ENCODE peak calls at places on chromosomes 13 and 19, in nine cellular contexts. One of them, this sample, is unnamed.

GRCh38 chr19:43760941-43761340 is 6.2 kb upstream of the SMG9 start:
- DNase-seq in transverse colon: no peak
- DNase-seq in colonic mucosa: no peak
- DNase-seq in CD8-positive, alpha-beta memory T cell: no peak
- DNase-seq in Peyer's patch: no peak
- DNase-seq in gastrocnemius medialis: no peak
- DNase-seq in cardiac muscle cell: no peak
- DNase-seq in CD4-positive, CD25-positive, alpha-beta regulatory T cell: no peak
- DNase-seq in HCT116: no peak
- DNase-seq in this sample: no peak

GRCh38 chr13:110957181-110957884 is 42.5 kb upstream of the ANKRD10 start:
- DNase-seq in transverse colon: no peak
- DNase-seq in colonic mucosa: no peak
- DNase-seq in CD8-positive, alpha-beta memory T cell: no peak
- DNase-seq in Peyer's patch: no peak
- DNase-seq in gastrocnemius medialis: no peak
- DNase-seq in cardiac muscle cell: no peak
- DNase-seq in CD4-positive, CD25-positive, alpha-beta regulatory T cell: no peak
- DNase-seq in HCT116: peak; percentile 69
- DNase-seq in this sample: no peak

GRCh38 chr13:79898996-79899395 is 418.0 kb downstream of the NDFIP2 start:
- DNase-seq in transverse colon: no peak
- DNase-seq in colonic mucosa: no peak
- DNase-seq in CD8-positive, alpha-beta memory T cell: no peak
- DNase-seq in Peyer's patch: no peak
- DNase-seq in gastrocnemius medialis: no peak
- DNase-seq in cardiac muscle cell: no peak
- DNase-seq in CD4-positive, CD25-positive, alpha-beta regulatory T cell: no peak
- DNase-seq in HCT116: no peak
- DNase-seq in this sample: no peak

GRCh38 chr13:110964229-110965037 is 49.6 kb upstream of the ANKRD10 start:
- DNase-seq in transverse colon: no peak
- DNase-seq in colonic mucosa: no peak
- DNase-seq in CD8-positive, alpha-beta memory T cell: no peak
- DNase-seq in Peyer's patch: no peak
- DNase-seq in gastrocnemius medialis: no peak
- DNase-seq in cardiac muscle cell: no peak
- DNase-seq in CD4-positive, CD25-positive, alpha-beta regulatory T cell: no peak
- DNase-seq in HCT116: no peak
- DNase-seq in this sample: no peak

GRCh38 chr19:45569619-45570421 is 14.8 kb downstream of the OPA3 start:
- DNase-seq in transverse colon: peak; percentile 87
- DNase-seq in colonic mucosa: peak; percentile 80
- DNase-seq in CD8-positive, alpha-beta memory T cell: peak; percentile 25
- DNase-seq in Peyer's patch: peak; percentile 84
- DNase-seq in gastrocnemius medialis: peak; percentile 48
- DNase-seq in cardiac muscle cell: peak; percentile 49
- DNase-seq in CD4-positive, CD25-positive, alpha-beta regulatory T cell: peak; percentile 22
- DNase-seq in HCT116: peak; percentile 24
- DNase-seq in this sample: peak; percentile 20

GRCh38 chr19:41431426-41432386 is 4.5 kb upstream of the B3GNT8 start:
- DNase-seq in transverse colon: no peak
- DNase-seq in colonic mucosa: no peak
- DNase-seq in CD8-positive, alpha-beta memory T cell: no peak
- DNase-seq in Peyer's patch: no peak
- DNase-seq in gastrocnemius medialis: no peak
- DNase-seq in cardiac muscle cell: peak; percentile 46
- DNase-seq in CD4-positive, CD25-positive, alpha-beta regulatory T cell: no peak
- DNase-seq in HCT116: no peak
- DNase-seq in this sample: peak; percentile 63

GRCh38 chr19:51016798-51017683 is 2.5 kb downstream of the KLK10 start:
- DNase-seq in transverse colon: peak; percentile 67
- DNase-seq in colonic mucosa: no peak
- DNase-seq in CD8-positive, alpha-beta memory T cell: peak; percentile 31
- DNase-seq in Peyer's patch: peak; percentile 69
- DNase-seq in gastrocnemius medialis: no peak
- DNase-seq in cardiac muscle cell: peak; percentile 47
- DNase-seq in CD4-positive, CD25-positive, alpha-beta regulatory T cell: no peak
- DNase-seq in HCT116: peak; percentile 83
- DNase-seq in this sample: peak; percentile 57

GRCh38 chr13:64311948-64312347 is 2896.3 kb upstream of the PCDH20 start:
- DNase-seq in transverse colon: no peak
- DNase-seq in colonic mucosa: no peak
- DNase-seq in CD8-positive, alpha-beta memory T cell: no peak
- DNase-seq in Peyer's patch: no peak
- DNase-seq in gastrocnemius medialis: no peak
- DNase-seq in cardiac muscle cell: no peak
- DNase-seq in CD4-positive, CD25-positive, alpha-beta regulatory T cell: no peak
- DNase-seq in HCT116: no peak
- DNase-seq in this sample: no peak

GRCh38 chr19:33239223-33239975 is 13.7 kb upstream of the SLC7A10 start:
- DNase-seq in transverse colon: no peak
- DNase-seq in colonic mucosa: no peak
- DNase-seq in CD8-positive, alpha-beta memory T cell: no peak
- DNase-seq in Peyer's patch: no peak
- DNase-seq in gastrocnemius medialis: no peak
- DNase-seq in cardiac muscle cell: no peak
- DNase-seq in CD4-positive, CD25-positive, alpha-beta regulatory T cell: no peak
- DNase-seq in HCT116: no peak
- DNase-seq in this sample: no peak

GRCh38 chr13:39051157-39051556 is 12.9 kb downstream of the NHLRC3 start:
- DNase-seq in transverse colon: no peak
- DNase-seq in colonic mucosa: no peak
- DNase-seq in CD8-positive, alpha-beta memory T cell: no peak
- DNase-seq in Peyer's patch: no peak
- DNase-seq in gastrocnemius medialis: no peak
- DNase-seq in cardiac muscle cell: peak; percentile 70
- DNase-seq in CD4-positive, CD25-positive, alpha-beta regulatory T cell: no peak
- DNase-seq in HCT116: peak; percentile 24
- DNase-seq in this sample: no peak

GRCh38 chr19:41563847-41564514 is 12.0 kb upstream of the CEACAM21 start:
- DNase-seq in transverse colon: no peak
- DNase-seq in colonic mucosa: no peak
- DNase-seq in CD8-positive, alpha-beta memory T cell: no peak
- DNase-seq in Peyer's patch: no peak
- DNase-seq in gastrocnemius medialis: no peak
- DNase-seq in cardiac muscle cell: no peak
- DNase-seq in CD4-positive, CD25-positive, alpha-beta regulatory T cell: peak; percentile 59
- DNase-seq in HCT116: no peak
- DNase-seq in this sample: no peak

GRCh38 chr13:89136678-89137077 is 1465.5 kb downstream of the SLITRK5 start:
- DNase-seq in transverse colon: no peak
- DNase-seq in colonic mucosa: no peak
- DNase-seq in CD8-positive, alpha-beta memory T cell: no peak
- DNase-seq in Peyer's patch: no peak
- DNase-seq in gastrocnemius medialis: no peak
- DNase-seq in cardiac muscle cell: no peak
- DNase-seq in CD4-positive, CD25-positive, alpha-beta regulatory T cell: no peak
- DNase-seq in HCT116: no peak
- DNase-seq in this sample: no peak

GRCh38 chr19:9535934-9536333 is 2.5 kb downstream of the ZNF426 start:
- DNase-seq in transverse colon: no peak
- DNase-seq in colonic mucosa: no peak
- DNase-seq in CD8-positive, alpha-beta memory T cell: no peak
- DNase-seq in Peyer's patch: no peak
- DNase-seq in gastrocnemius medialis: no peak
- DNase-seq in cardiac muscle cell: no peak
- DNase-seq in CD4-positive, CD25-positive, alpha-beta regulatory T cell: no peak
- DNase-seq in HCT116: no peak
- DNase-seq in this sample: no peak

GRCh38 chr13:26377038-26377437 is 123.1 kb downstream of the CDK8 start:
- DNase-seq in transverse colon: no peak
- DNase-seq in colonic mucosa: no peak
- DNase-seq in CD8-positive, alpha-beta memory T cell: no peak
- DNase-seq in Peyer's patch: no peak
- DNase-seq in gastrocnemius medialis: no peak
- DNase-seq in cardiac muscle cell: peak; percentile 29
- DNase-seq in CD4-positive, CD25-positive, alpha-beta regulatory T cell: no peak
- DNase-seq in HCT116: peak; percentile 8
- DNase-seq in this sample: peak; percentile 35

GRCh38 chr19:38514812-38515633 is 81.5 kb downstream of the RYR1 start:
- DNase-seq in transverse colon: peak; percentile 64
- DNase-seq in colonic mucosa: peak; percentile 60
- DNase-seq in CD8-positive, alpha-beta memory T cell: peak; percentile 68
- DNase-seq in Peyer's patch: peak; percentile 80
- DNase-seq in gastrocnemius medialis: no peak
- DNase-seq in cardiac muscle cell: peak; percentile 65
- DNase-seq in CD4-positive, CD25-positive, alpha-beta regulatory T cell: peak; percentile 57
- DNase-seq in HCT116: peak; percentile 27
- DNase-seq in this sample: no peak

GRCh38 chr13:60759499-60759898 is 362.5 kb downstream of the TDRD3 start:
- DNase-seq in transverse colon: no peak
- DNase-seq in colonic mucosa: peak; percentile 18
- DNase-seq in CD8-positive, alpha-beta memory T cell: no peak
- DNase-seq in Peyer's patch: no peak
- DNase-seq in gastrocnemius medialis: no peak
- DNase-seq in cardiac muscle cell: peak; percentile 14
- DNase-seq in CD4-positive, CD25-positive, alpha-beta regulatory T cell: no peak
- DNase-seq in HCT116: no peak
- DNase-seq in this sample: peak; percentile 33

GRCh38 chr19:58519087-58519354 is 589 bp downstream of the ZBTB45 start:
- DNase-seq in transverse colon: peak; percentile 70
- DNase-seq in colonic mucosa: peak; percentile 69
- DNase-seq in CD8-positive, alpha-beta memory T cell: peak; percentile 23
- DNase-seq in Peyer's patch: no peak
- DNase-seq in gastrocnemius medialis: peak; percentile 20
- DNase-seq in cardiac muscle cell: peak; percentile 82
- DNase-seq in CD4-positive, CD25-positive, alpha-beta regulatory T cell: peak; percentile 28
- DNase-seq in HCT116: no peak
- DNase-seq in this sample: peak; percentile 77

GRCh38 chr19:29006057-29006735 is 206.8 kb downstream of the UQCRFS1 start:
- DNase-seq in transverse colon: no peak
- DNase-seq in colonic mucosa: no peak
- DNase-seq in CD8-positive, alpha-beta memory T cell: no peak
- DNase-seq in Peyer's patch: no peak
- DNase-seq in gastrocnemius medialis: no peak
- DNase-seq in cardiac muscle cell: peak; percentile 5
- DNase-seq in CD4-positive, CD25-positive, alpha-beta regulatory T cell: no peak
- DNase-seq in HCT116: no peak
- DNase-seq in this sample: no peak
- H3K4me3 ChIP-seq in transverse colon: no peak overlapping the region
- H3K4me3 ChIP-seq in colonic mucosa: no peak overlapping the region
- H3K4me3 ChIP-seq in CD8-positive, alpha-beta memory T cell: no peak overlapping the region
- H3K4me3 ChIP-seq in Peyer's patch: no peak overlapping the region
- H3K4me3 ChIP-seq in gastrocnemius medialis: no peak overlapping the region
- H3K4me3 ChIP-seq in cardiac muscle cell: no peak overlapping the region
- H3K4me3 ChIP-seq in CD4-positive, CD25-positive, alpha-beta regulatory T cell: no peak overlapping the region
- H3K4me3 ChIP-seq in HCT116: no peak overlapping the region
- H3K4me3 ChIP-seq in this sample: no peak overlapping the region

GRCh38 chr19:16449330-16449961 is 22.3 kb downstream of the EPS15L1 start:
- DNase-seq in transverse colon: no peak
- DNase-seq in colonic mucosa: no peak
- DNase-seq in CD8-positive, alpha-beta memory T cell: no peak
- DNase-seq in Peyer's patch: no peak
- DNase-seq in gastrocnemius medialis: no peak
- DNase-seq in cardiac muscle cell: no peak
- DNase-seq in CD4-positive, CD25-positive, alpha-beta regulatory T cell: no peak
- DNase-seq in HCT116: no peak
- DNase-seq in this sample: no peak
- H3K4me1 ChIP-seq in transverse colon: peaks cover 10% of the 10 kb centered on the region
- H3K4me1 ChIP-seq in colonic mucosa: peaks cover 8% of the 10 kb centered on the region
- H3K4me1 ChIP-seq in CD8-positive, alpha-beta memory T cell: peaks cover 47% of the 10 kb centered on the region
- H3K4me1 ChIP-seq in Peyer's patch: peaks cover 24% of the 10 kb centered on the region
- H3K4me1 ChIP-seq in gastrocnemius medialis: peaks cover 63% of the 10 kb centered on the region
- H3K4me1 ChIP-seq in cardiac muscle cell: peaks cover 31% of the 10 kb centered on the region
- H3K4me1 ChIP-seq in CD4-positive, CD25-positive, alpha-beta regulatory T cell: peaks cover 12% of the 10 kb centered on the region
- H3K4me1 ChIP-seq in HCT116: peaks cover 9% of the 10 kb centered on the region
- H3K4me1 ChIP-seq in this sample: no peaks in the 10 kb centered on the region

GRCh38 chr13:66483712-66484111 is 746.4 kb downstream of the PCDH9 start:
- DNase-seq in transverse colon: no peak
- DNase-seq in colonic mucosa: no peak
- DNase-seq in CD8-positive, alpha-beta memory T cell: no peak
- DNase-seq in Peyer's patch: no peak
- DNase-seq in gastrocnemius medialis: no peak
- DNase-seq in cardiac muscle cell: no peak
- DNase-seq in CD4-positive, CD25-positive, alpha-beta regulatory T cell: no peak
- DNase-seq in HCT116: no peak
- DNase-seq in this sample: no peak
- H3K9me3 ChIP-seq in transverse colon: no peaks in the 10 kb centered on the region
- H3K9me3 ChIP-seq in colonic mucosa: no peaks in the 10 kb centered on the region
- H3K9me3 ChIP-seq in CD8-positive, alpha-beta memory T cell: no peaks in the 10 kb centered on the region
- H3K9me3 ChIP-seq in Peyer's patch: no peaks in the 10 kb centered on the region
- H3K9me3 ChIP-seq in gastrocnemius medialis: no peaks in the 10 kb centered on the region
- H3K9me3 ChIP-seq in cardiac muscle cell: no peaks in the 10 kb centered on the region
- H3K9me3 ChIP-seq in CD4-positive, CD25-positive, alpha-beta regulatory T cell: peaks cover 5% of the 10 kb centered on the region
- H3K9me3 ChIP-seq in HCT116: no peaks in the 10 kb centered on the region
- H3K9me3 ChIP-seq in this sample: no peaks in the 10 kb centered on the region

GRCh38 chr19:1239796-1240737 is 1.5 kb upstream of the ATP5F1D start:
- DNase-seq in transverse colon: peak; percentile 88
- DNase-seq in colonic mucosa: peak; percentile 80
- DNase-seq in CD8-positive, alpha-beta memory T cell: peak; percentile 94
- DNase-seq in Peyer's patch: peak; percentile 83
- DNase-seq in gastrocnemius medialis: peak; percentile 73
- DNase-seq in cardiac muscle cell: peak; percentile 96
- DNase-seq in CD4-positive, CD25-positive, alpha-beta regulatory T cell: peak; percentile 90
- DNase-seq in HCT116: peak; percentile 82
- DNase-seq in this sample: peak; percentile 92
- H3K4me3 ChIP-seq in transverse colon: peak overlapping the region; percentile 86
- H3K4me3 ChIP-seq in colonic mucosa: peak overlapping the region; percentile 22
- H3K4me3 ChIP-seq in CD8-positive, alpha-beta memory T cell: no peak overlapping the region
- H3K4me3 ChIP-seq in Peyer's patch: peak overlapping the region; percentile 95
- H3K4me3 ChIP-seq in gastrocnemius medialis: peak overlapping the region; percentile 53
- H3K4me3 ChIP-seq in cardiac muscle cell: peak overlapping the region; percentile 33
- H3K4me3 ChIP-seq in CD4-positive, CD25-positive, alpha-beta regulatory T cell: no peak overlapping the region
- H3K4me3 ChIP-seq in HCT116: peak overlapping the region; percentile 87
- H3K4me3 ChIP-seq in this sample: peak overlapping the region; percentile 57

GRCh38 chr13:98981596-98982195 is 3.8 kb upstream of the DOCK9 start:
- DNase-seq in transverse colon: no peak
- DNase-seq in colonic mucosa: no peak
- DNase-seq in CD8-positive, alpha-beta memory T cell: no peak
- DNase-seq in Peyer's patch: no peak
- DNase-seq in gastrocnemius medialis: no peak
- DNase-seq in cardiac muscle cell: no peak
- DNase-seq in CD4-positive, CD25-positive, alpha-beta regulatory T cell: no peak
- DNase-seq in HCT116: no peak
- DNase-seq in this sample: no peak
- H3K4me1 ChIP-seq in transverse colon: peaks cover 27% of the 10 kb centered on the region
- H3K4me1 ChIP-seq in colonic mucosa: no peaks in the 10 kb centered on the region
- H3K4me1 ChIP-seq in CD8-positive, alpha-beta memory T cell: peaks cover 58% of the 10 kb centered on the region
- H3K4me1 ChIP-seq in Peyer's patch: no peaks in the 10 kb centered on the region
- H3K4me1 ChIP-seq in gastrocnemius medialis: no peaks in the 10 kb centered on the region
- H3K4me1 ChIP-seq in cardiac muscle cell: peaks cover 15% of the 10 kb centered on the region
- H3K4me1 ChIP-seq in CD4-positive, CD25-positive, alpha-beta regulatory T cell: peaks cover 3% of the 10 kb centered on the region
- H3K4me1 ChIP-seq in HCT116: peaks cover 12% of the 10 kb centered on the region
- H3K4me1 ChIP-seq in this sample: peaks cover 12% of the 10 kb centered on the region

GRCh38 chr13:73081256-73081915 is 22.6 kb downstream of the KLF5 start:
- DNase-seq in transverse colon: no peak
- DNase-seq in colonic mucosa: no peak
- DNase-seq in CD8-positive, alpha-beta memory T cell: no peak
- DNase-seq in Peyer's patch: no peak
- DNase-seq in gastrocnemius medialis: no peak
- DNase-seq in cardiac muscle cell: no peak
- DNase-seq in CD4-positive, CD25-positive, alpha-beta regulatory T cell: no peak
- DNase-seq in HCT116: no peak
- DNase-seq in this sample: no peak
- H3K9me3 ChIP-seq in transverse colon: no peaks in the 10 kb centered on the region
- H3K9me3 ChIP-seq in colonic mucosa: no peaks in the 10 kb centered on the region
- H3K9me3 ChIP-seq in CD8-positive, alpha-beta memory T cell: no peaks in the 10 kb centered on the region
- H3K9me3 ChIP-seq in Peyer's patch: no peaks in the 10 kb centered on the region
- H3K9me3 ChIP-seq in gastrocnemius medialis: no peaks in the 10 kb centered on the region
- H3K9me3 ChIP-seq in cardiac muscle cell: no peaks in the 10 kb centered on the region
- H3K9me3 ChIP-seq in CD4-positive, CD25-positive, alpha-beta regulatory T cell: no peaks in the 10 kb centered on the region
- H3K9me3 ChIP-seq in HCT116: no peaks in the 10 kb centered on the region
- H3K9me3 ChIP-seq in this sample: no peaks in the 10 kb centered on the region